ENCODE peak calls at places on chromosome 11, in four cellular contexts. M is H54; A is iPS DF 19.7; G is stimulated activated CD4-positive, alpha-beta T cell treated with anti-CD3 and anti-CD28 coated beads, Interleukin-2, amount 100 ng/mL, for 48 hours. T is an unnamed sample.

GRCh38 chr11:12287374-12288211 is 89.8 kb upstream of the PARVA start:
- DNase-seq in A (peak; percentile 38), M (peak; percentile 78), G (no peak), T (peak; percentile 83)

GRCh38 chr11:65539401-65540289 is 14.8 kb downstream of the SCYL1 start:
- DNase-seq in A (no peak), M (no peak), G (no peak), T (no peak)

GRCh38 chr11:61780581-61781162 is 11.7 kb downstream of the TMEM258 start:
- DNase-seq in M (no peak), A (no peak), G (no peak), T (no peak)

GRCh38 chr11:118705796-118706545 is 26.5 kb upstream of the TREH start:
- DNase-seq in G (no peak), M (no peak), A (no peak), T (no peak)

GRCh38 chr11:87666730-87667129 is 508.5 kb downstream of the RAB38 start:
- DNase-seq in M (no peak), G (no peak), A (no peak), T (no peak)

GRCh38 chr11:61473370-61474025 is 35.1 kb upstream of the LRRC10B start:
- DNase-seq in G (no peak), A (no peak), M (no peak), T (no peak)

GRCh38 chr11:33001281-33001680 is 14.4 kb upstream of the DEPDC7 start:
- DNase-seq in G (no peak), M (no peak), A (no peak), T (no peak)

GRCh38 chr11:128180446-128181089 is 406.8 kb downstream of the ETS1 start:
- DNase-seq in G (no peak), A (no peak), M (peak; percentile 26), T (no peak)

GRCh38 chr11:122882809-122883681 is 486 bp downstream of the JHY start:
- DNase-seq in G (peak; percentile 35), A (no peak), M (peak; percentile 30), T (peak; percentile 78)

GRCh38 chr11:62804310-62805043 is 763 bp downstream of the NXF1 start:
- DNase-seq in M (peak; percentile 29), A (no peak), G (no peak), T (no peak)

GRCh38 chr11:95690100-95690499 is 99.5 kb downstream of the FAM76B start:
- DNase-seq in G (no peak), M (no peak), A (no peak), T (no peak)

GRCh38 chr11:70678931-70679900 is 280.9 kb downstream of the CTTN start:
- DNase-seq in M (no peak), A (no peak), G (no peak), T (no peak)

GRCh38 chr11:2990617-2991476 is 1.3 kb downstream of the NAP1L4 start:
- DNase-seq in A (no peak), G (peak; percentile 36), M (peak; percentile 26), T (no peak)

GRCh38 chr11:107988397-107989158 is 20.1 kb upstream of the CUL5 start:
- DNase-seq in A (no peak), G (no peak), M (no peak), T (no peak)

GRCh38 chr11:68215087-68215445 is 2.0 kb upstream of the KMT5B start:
- DNase-seq in G (no peak), M (no peak), A (no peak), T (no peak)

GRCh38 chr11:2807801-2808241 is 77.8 kb downstream of the CDKN1C start:
- DNase-seq in A (no peak), G (no peak), M (no peak), T (no peak)

GRCh38 chr11:83037877-83038276 is 33.8 kb downstream of the RAB30 start:
- DNase-seq in A (no peak), M (no peak), G (no peak), T (no peak)

GRCh38 chr11:116467809-116468208 is 305.0 kb downstream of the BUD13 start:
- DNase-seq in G (no peak), A (no peak), M (no peak), T (no peak)

GRCh38 chr11:108253176-108253575 is 30.3 kb downstream of the ATM start:
- DNase-seq in M (no peak), A (no peak), G (no peak), T (no peak)

GRCh38 chr11:63010934-63011439 is 4.7 kb downstream of the SLC22A8 start:
- DNase-seq in M (no peak), A (no peak), G (no peak), T (no peak)

GRCh38 chr11:27120211-27120610 is 79.6 kb downstream of the BBOX1 start:
- DNase-seq in M (no peak), A (no peak), G (no peak), T (no peak)

GRCh38 chr11:96424693-96425092 is 34.9 kb downstream of the JRKL start:
- DNase-seq in M (no peak), G (no peak), A (no peak), T (no peak)

GRCh38 chr11:36103933-36104530 is 160.2 kb downstream of the LDLRAD3 start:
- DNase-seq in M (no peak), A (no peak), G (no peak), T (no peak)

GRCh38 chr11:44382648-44383240 is 72.8 kb upstream of the ALX4 start:
- DNase-seq in M (no peak), G (no peak), A (no peak), T (no peak)

GRCh38 chr11:107468596-107468995 is 11.0 kb upstream of the CWF19L2 start:
- DNase-seq in G (no peak), M (no peak), A (no peak), T (no peak)

GRCh38 chr11:102497061-102497460 is 33.5 kb downstream of the MMP7 start:
- DNase-seq in A (no peak), G (no peak), M (no peak), T (no peak)

T was measured in H1.